ENCODE peak calls at places on chromosome 2, in nine cellular contexts. V is HT-29; P is activated naive CD8-positive, alpha-beta T cell treated with anti-CD3 and anti-CD28 coated beads, Interleukin-2, amount 10 ng/mL, durations not matched to agents 7 days and 5 days; U is stimulated activated naive CD4-positive, alpha-beta T cell; Y is NCI-H1105; W is AG08395; Q is neural progenitor cell; L is SW 1271; T is Right ventricle myocardium superior. B is an unnamed sample.

GRCh38 chr2:148660999-148661398 is 16.4 kb downstream of the EPC2 start:
- DNase-seq in V (no peak), L (no peak), W (peak), Y (no peak), U (no peak), Q (no peak), T (no peak), P (no peak), B (no peak)

GRCh38 chr2:178128836-178129630 is 16.8 kb downstream of the RBM45 start:
- DNase-seq in W (no peak), L (no peak), Y (no peak), Q (no peak), U (no peak), T (no peak), P (no peak), V (no peak), B (no peak)

GRCh38 chr2:74700643-74701377 is 46.8 kb downstream of the SEMA4F start:
- DNase-seq in T (no peak), L (no peak), W (no peak), Y (no peak), V (no peak), U (no peak), P (no peak), Q (no peak), B (no peak)

GRCh38 chr2:109217362-109218086 is 88.5 kb downstream of the SH3RF3 start:
- DNase-seq in V (no peak), W (peak), U (peak), Y (no peak), P (no peak), Q (no peak), T (no peak), L (no peak), B (no peak)

GRCh38 chr2:121052507-121052906 is 232.5 kb downstream of the TFCP2L1 start:
- DNase-seq in V (no peak), T (no peak), Q (no peak), U (no peak), W (no peak), L (no peak), P (no peak), Y (no peak), B (no peak)

GRCh38 chr2:117698819-117699218 is 115.7 kb upstream of the DDX18 start:
- DNase-seq in T (no peak), L (no peak), Y (no peak), P (no peak), Q (no peak), V (no peak), U (no peak), W (no peak), B (no peak)

GRCh38 chr2:128623776-128624424 is 305.2 kb upstream of the HS6ST1 start:
- DNase-seq in P (peak), Y (no peak), Q (no peak), U (no peak), L (no peak), T (no peak), W (peak), V (no peak), B (no peak)

GRCh38 chr2:43251171-43251731 is 24.8 kb upstream of the ZFP36L2 start:
- DNase-seq in Q (no peak), Y (no peak), W (peak), T (no peak), P (no peak), L (no peak), V (no peak), U (no peak), B (no peak)

GRCh38 chr2:240987588-240987987 is 10.8 kb upstream of the SNED1 start:
- DNase-seq in P (no peak), U (no peak), T (peak), Y (no peak), Q (no peak), L (no peak), W (no peak), V (no peak), B (no peak)

B was measured in Panc1.